ENCODE peak calls at places on chromosome 20, in ten cellular contexts. K is AG04450; O is hepatocyte; Q is adipocyte; P is PC-3; H is lung; W is adrenal gland; T is H7; X is CD8-positive, alpha-beta T cell; Z is HepG2. D is an unnamed sample. For H3K27me3, the result is how much of the 10 kb centered on the place peaks cover.

GRCh38 chr20:33033381-33033780 is 1.9 kb downstream of the BPIFB6 start:
- DNase-seq in K (no peak), O (no peak), Q (no peak), P (no peak), H (no peak), W (no peak), T (no peak), X (no peak), Z (no peak), D (no peak)

GRCh38 chr20:17171750-17172149 is 55.1 kb upstream of the PCSK2 start:
- DNase-seq in K (no peak), O (no peak), Q (no peak), P (peak), H (no peak), W (no peak), T (no peak), X (no peak), Z (no peak), D (no peak)

GRCh38 chr20:53621482-53622246 is 28.0 kb upstream of the ZNF217 start:
- DNase-seq in K (no peak), O (peak), Q (peak), P (peak), H (peak), W (peak), T (no peak), X (no peak), Z (peak), D (peak)

GRCh38 chr20:53195882-53196610 is 223.9 kb downstream of the TSHZ2 start:
- DNase-seq in K (no peak), O (no peak), Q (no peak), P (no peak), H (no peak), W (no peak), T (no peak), X (no peak), Z (no peak), D (no peak)

GRCh38 chr20:40361916-40362315 is 327.1 kb downstream of the MAFB start:
- DNase-seq in K (no peak), O (no peak), Q (no peak), P (no peak), H (no peak), W (no peak), T (no peak), X (no peak), Z (no peak), D (no peak)

GRCh38 chr20:63317601-63318291 is 24.8 kb downstream of the COL20A1 start:
- DNase-seq in K (no peak), O (no peak), Q (no peak), P (no peak), H (no peak), W (no peak), T (no peak), X (no peak), Z (no peak), D (peak)

GRCh38 chr20:23399568-23400241 is 21.6 kb downstream of the NAPB start:
- DNase-seq in K (no peak), O (no peak), Q (peak), P (peak), H (peak), W (no peak), T (no peak), X (no peak), Z (no peak), D (no peak)

GRCh38 chr20:63829943-63830820 is 882 bp downstream of the ZBTB46 start:
- DNase-seq in K (no peak), O (peak), Q (peak), P (no peak), H (no peak), W (no peak), T (peak), X (no peak), Z (no peak), D (no peak)

GRCh38 chr20:63896136-63896890 is 1.4 kb downstream of the DNAJC5 start:
- DNase-seq in K (no peak), O (peak), Q (peak), P (peak), H (peak), W (peak), T (peak), X (peak), Z (peak), D (no peak)

GRCh38 chr20:52824494-52825216 is 147.5 kb upstream of the TSHZ2 start:
- DNase-seq in K (no peak), O (no peak), Q (no peak), P (no peak), H (no peak), W (no peak), T (no peak), X (no peak), Z (no peak), D (no peak)

GRCh38 chr20:4021905-4022304 is 6.5 kb upstream of the RNF24 start:
- DNase-seq in K (no peak), O (no peak), Q (no peak), P (no peak), H (no peak), W (no peak), T (no peak), X (no peak), Z (no peak), D (no peak)

GRCh38 chr20:38806855-38807655 is 1.6 kb downstream of the PPP1R16B start:
- DNase-seq in K (no peak), O (no peak), Q (no peak), P (no peak), H (no peak), W (no peak), T (peak), X (peak), Z (no peak), D (peak)

GRCh38 chr20:34163316-34163715 is 51.3 kb upstream of the EIF2S2 start:
- DNase-seq in K (no peak), O (no peak), Q (no peak), P (no peak), H (no peak), W (no peak), T (no peak), X (no peak), Z (no peak), D (no peak)

GRCh38 chr20:53929974-53930650 is 140.3 kb downstream of the BCAS1 start:
- DNase-seq in K (no peak), O (no peak), Q (no peak), P (no peak), H (no peak), W (no peak), T (no peak), X (no peak), Z (no peak), D (no peak)

GRCh38 chr20:33653900-33654596 is 8.1 kb upstream of the C20orf144 start:
- DNase-seq in K (no peak), O (peak), Q (no peak), P (peak), H (peak), W (peak), T (peak), X (no peak), Z (no peak), D (no peak)

GRCh38 chr20:53883098-53883762 is 187.2 kb downstream of the BCAS1 start:
- DNase-seq in K (no peak), O (no peak), Q (no peak), P (peak), H (no peak), W (no peak), T (no peak), X (no peak), Z (no peak), D (no peak)

GRCh38 chr20:41003143-41003932 is 25.3 kb upstream of the TOP1 start:
- DNase-seq in K (peak), O (peak), Q (peak), P (peak), H (peak), W (peak), T (no peak), X (peak), Z (peak), D (no peak)

GRCh38 chr20:40687384-40688128 is 1.5 kb downstream of the MAFB start:
- DNase-seq in K (no peak), O (peak), Q (peak), P (no peak), H (peak), W (peak), T (peak), X (no peak), Z (no peak), D (peak)

GRCh38 chr20:40805592-40805991 is 116.6 kb upstream of the MAFB start:
- DNase-seq in K (no peak), O (no peak), Q (no peak), P (no peak), H (no peak), W (peak), T (no peak), X (no peak), Z (no peak), D (no peak)

GRCh38 chr20:47188540-47188939 is 168.0 kb downstream of the ZMYND8 start:
- DNase-seq in K (no peak), O (no peak), Q (no peak), P (no peak), H (no peak), W (no peak), T (no peak), X (no peak), Z (no peak), D (no peak)

GRCh38 chr20:31568041-31568731 is 36.9 kb upstream of the ID1 start:
- DNase-seq in K (no peak), O (no peak), Q (peak), P (no peak), H (no peak), W (no peak), T (no peak), X (no peak), Z (no peak), D (no peak)

GRCh38 chr20:32672315-32672981 is 1.3 kb downstream of the C20orf203 start:
- DNase-seq in K (no peak), O (no peak), Q (no peak), P (no peak), H (no peak), W (no peak), T (peak), X (no peak), Z (no peak), D (no peak)

GRCh38 chr20:10671221-10671849 is 2.5 kb downstream of the JAG1 start:
- DNase-seq in K (peak), O (peak), Q (peak), P (peak), H (no peak), W (peak), T (peak), X (no peak), Z (peak), D (no peak)

GRCh38 chr20:34045930-34046329 is 52.2 kb downstream of the RALY start:
- DNase-seq in K (no peak), O (peak), Q (no peak), P (no peak), H (no peak), W (no peak), T (peak), X (no peak), Z (peak), D (no peak)

GRCh38 chr20:53750827-53751393 is 157.3 kb upstream of the ZNF217 start:
- DNase-seq in K (peak), O (peak), Q (peak), P (peak), H (no peak), W (peak), T (no peak), X (peak), Z (no peak), D (peak)

GRCh38 chr20:64114356-64114971 is 7.1 kb upstream of the NPBWR2 start:
- DNase-seq in K (no peak), O (no peak), Q (no peak), P (no peak), H (no peak), W (peak), T (no peak), X (no peak), Z (no peak), D (no peak)

GRCh38 chr20:53960586-53961386 is 109.6 kb downstream of the BCAS1 start:
- DNase-seq in K (no peak), O (no peak), Q (peak), P (no peak), H (no peak), W (no peak), T (no peak), X (no peak), Z (no peak), D (no peak)

GRCh38 chr20:37839432-37839827 is 63.5 kb upstream of the VSTM2L start:
- DNase-seq in K (no peak), O (no peak), Q (no peak), P (no peak), H (no peak), W (no peak), T (no peak), X (no peak), Z (no peak), D (no peak)

GRCh38 chr20:20680991-20681508 is 31.4 kb downstream of the RALGAPA2 start:
- DNase-seq in K (no peak), O (no peak), Q (no peak), P (no peak), H (peak), W (no peak), T (no peak), X (no peak), Z (no peak), D (no peak)

GRCh38 chr20:64102647-64103354 is 4.6 kb downstream of the NPBWR2 start:
- DNase-seq in K (no peak), O (peak), Q (no peak), P (no peak), H (no peak), W (peak), T (peak), X (no peak), Z (no peak), D (peak)

GRCh38 chr20:46229478-46229877 is 78.8 kb downstream of the CDH22 start:
- DNase-seq in K (no peak), O (no peak), Q (no peak), P (peak), H (no peak), W (no peak), T (no peak), X (no peak), Z (no peak), D (no peak)

GRCh38 chr20:33054381-33054780 is 678 bp downstream of the BPIFB3 start:
- DNase-seq in K (no peak), O (no peak), Q (no peak), P (no peak), H (no peak), W (no peak), T (no peak), X (no peak), Z (no peak), D (no peak)

GRCh38 chr20:12108842-12109241 is 191.1 kb downstream of the BTBD3 start:
- DNase-seq in K (no peak), O (no peak), Q (no peak), P (peak), H (no peak), W (no peak), T (no peak), X (no peak), Z (no peak), D (no peak)

GRCh38 chr20:41174782-41175181 is 37.4 kb downstream of the PLCG1 start:
- DNase-seq in K (no peak), O (no peak), Q (peak), P (no peak), H (peak), W (peak), T (peak), X (no peak), Z (no peak), D (no peak)

GRCh38 chr20:17614176-17614811 is 44.4 kb downstream of the DSTN start:
- DNase-seq in K (no peak), O (peak), Q (peak), P (no peak), H (no peak), W (peak), T (peak), X (no peak), Z (no peak), D (peak)

GRCh38 chr20:19824861-19825260 is 66.8 kb downstream of the RIN2 start:
- DNase-seq in K (no peak), O (no peak), Q (no peak), P (no peak), H (no peak), W (no peak), T (no peak), X (no peak), Z (no peak), D (no peak)

GRCh38 chr20:20211274-20211987 is 156.5 kb upstream of the INSM1 start:
- DNase-seq in K (no peak), O (peak), Q (no peak), P (peak), H (no peak), W (no peak), T (no peak), X (no peak), Z (no peak), D (no peak)

DNA sequence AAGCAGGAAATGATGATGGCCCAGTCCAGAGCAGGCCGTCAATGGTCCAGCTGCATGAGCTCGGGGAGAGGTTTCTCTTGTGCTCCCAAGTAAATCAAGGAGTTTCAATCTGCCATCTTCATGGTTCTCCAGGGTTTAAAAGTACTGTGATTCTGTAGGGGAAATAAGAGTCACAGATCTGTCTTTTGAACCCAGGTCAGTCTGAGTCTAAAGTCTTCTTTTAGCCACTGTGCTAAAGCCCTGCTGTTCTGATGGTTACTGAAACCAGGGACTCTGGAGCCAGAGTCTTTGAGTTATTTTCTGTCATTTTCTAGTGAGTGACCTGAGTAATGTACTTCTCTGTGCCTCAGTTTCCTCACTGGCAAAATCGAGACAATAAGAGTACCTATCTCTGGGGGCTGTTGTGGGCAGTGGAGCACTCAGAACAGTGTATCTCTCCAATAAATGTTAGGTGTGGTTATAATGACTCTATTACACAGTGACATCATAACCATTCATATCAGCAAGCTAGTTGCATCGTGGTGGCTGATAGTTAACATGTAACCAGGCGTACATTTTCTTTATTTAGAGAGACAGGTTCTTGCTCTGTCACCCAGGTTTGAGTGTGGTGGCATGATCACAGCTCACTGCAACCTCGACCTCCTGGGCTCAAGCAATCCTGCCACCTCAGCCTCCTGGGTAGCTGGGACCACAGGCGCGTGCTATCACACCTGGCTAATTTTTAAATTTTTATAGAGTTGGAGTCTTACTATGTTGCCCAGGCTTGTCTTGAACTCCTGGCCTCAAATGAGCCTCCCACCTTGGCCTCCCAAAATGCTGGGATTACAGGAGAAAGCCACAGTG is 74.6 kb upstream of the KCNG1 start:
- DNase-seq in K (no peak), O (no peak), Q (no peak), P (no peak), H (no peak), W (no peak), T (no peak), X (no peak), Z (no peak), D (no peak)
- H3K4me3 ChIP-seq in K (no peak), O (no peak), Q (no peak), P (no peak), H (no peak), W (no peak), T (no peak), X (no peak), Z (no peak), D (no peak)

GRCh38 chr20:57553376-57554018 is 7.4 kb upstream of the PCK1 start:
- DNase-seq in K (no peak), O (no peak), Q (no peak), P (no peak), H (no peak), W (no peak), T (no peak), X (no peak), Z (no peak), D (no peak)
- H3K27me3 ChIP-seq in K (under half), O (under half), Q (half or more), P (under half), H (under half), W (under half), T (under half), X (under half), Z (under half), D (under half)

DNA sequence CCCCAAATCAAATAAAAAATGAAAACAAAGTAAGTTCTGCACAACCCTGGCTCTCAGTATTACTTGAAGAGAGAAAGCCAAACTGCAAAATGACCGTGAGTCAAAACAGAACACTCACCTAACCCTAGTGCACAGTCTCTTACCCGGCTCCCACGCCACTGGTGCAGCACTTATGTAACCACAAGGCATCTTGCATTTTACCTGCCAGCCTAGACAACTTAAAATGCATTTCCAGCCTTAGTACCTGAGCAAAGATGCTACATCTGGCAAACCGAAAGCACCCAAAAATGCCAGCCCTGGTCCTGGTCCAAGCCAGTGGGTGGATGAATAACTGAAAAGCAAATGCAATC is 12.4 kb upstream of the SIRPB1 start:
- DNase-seq in K (no peak), O (no peak), Q (no peak), P (peak), H (no peak), W (no peak), T (no peak), X (no peak), Z (no peak), D (no peak)
- H3K4me3 ChIP-seq in K (no peak), O (no peak), Q (no peak), P (no peak), H (no peak), W (no peak), T (no peak), X (no peak), Z (no peak), D (no peak)

GRCh38 chr20:44114755-44115044 is 72.3 kb downstream of the JPH2 start:
- DNase-seq in K (no peak), O (no peak), Q (no peak), P (no peak), H (no peak), W (no peak), T (no peak), X (no peak), Z (no peak), D (no peak)
- H3K27me3 ChIP-seq in K (under half), O (under half), Q (under half), P (under half), H (under half), W (under half), T (under half), X (under half), Z (under half), D (under half)

GRCh38 chr20:57060407-57061057 is 205.9 kb downstream of the BMP7 start:
- DNase-seq in K (no peak), O (no peak), Q (no peak), P (peak), H (no peak), W (no peak), T (no peak), X (no peak), Z (no peak), D (no peak)

GRCh38 chr20:57061058-57061900 is 205.2 kb downstream of the BMP7 start:
- DNase-seq in K (no peak), O (peak), Q (peak), P (peak), H (no peak), W (no peak), T (peak), X (no peak), Z (no peak), D (peak)

GRCh38 chr20:57056651-57057050 is 209.8 kb downstream of the BMP7 start:
- DNase-seq in K (no peak), O (no peak), Q (no peak), P (peak), H (no peak), W (no peak), T (no peak), X (no peak), Z (no peak), D (no peak)

GRCh38 chr20:57062241-57062640 is 204.2 kb downstream of the BMP7 start:
- DNase-seq in K (no peak), O (no peak), Q (no peak), P (no peak), H (no peak), W (no peak), T (no peak), X (no peak), Z (no peak), D (no peak)

GRCh38 chr20:57059055-57059617 is 207.3 kb downstream of the BMP7 start:
- DNase-seq in K (no peak), O (no peak), Q (no peak), P (no peak), H (no peak), W (no peak), T (no peak), X (no peak), Z (no peak), D (no peak)
- H3K4me3 ChIP-seq in K (no peak), O (no peak), Q (no peak), P (no peak), H (no peak), W (no peak), T (no peak), X (no peak), Z (no peak), D (no peak)